ENCODE peak calls at places on chromosome 15, in five cellular contexts. Q, X, B, I and K are unnamed samples.

GRCh38 chr15:44081223-44082013 is 113.7 kb downstream of the FRMD5 start:
- DNase-seq in Q (no peak), X (no peak), B (no peak), I (no peak), K (no peak)

GRCh38 chr15:68154923-68155559 is 50.1 kb downstream of the CALML4 start:
- DNase-seq in Q (peak; percentile 32), X (no peak), B (no peak), I (no peak), K (peak; percentile 35)

GRCh38 chr15:66951976-66952375 is 113.4 kb upstream of the SMAD3 start:
- DNase-seq in Q (no peak), X (no peak), B (no peak), I (no peak), K (no peak)

GRCh38 chr15:22949074-22949547 is 31.1 kb downstream of the CYFIP1 start:
- DNase-seq in Q (peak; percentile 81), X (no peak), B (no peak), I (no peak), K (peak; percentile 80)

GRCh38 chr15:45129651-45130129 is at the start of the genes DUOX1 and DUOXA1:
- DNase-seq in Q (no peak), X (peak; percentile 75), B (no peak), I (no peak), K (no peak)

GRCh38 chr15:61752001-61752400 is 308.2 kb downstream of the VPS13C start:
- DNase-seq in Q (no peak), X (no peak), B (no peak), I (no peak), K (no peak)

GRCh38 chr15:93289951-93290350 is 200.9 kb upstream of the RGMA start:
- DNase-seq in Q (no peak), X (no peak), B (no peak), I (no peak), K (peak; percentile 65)

GRCh38 chr15:66962522-66962921 is 102.9 kb upstream of the SMAD3 start:
- DNase-seq in Q (no peak), X (no peak), B (no peak), I (no peak), K (no peak)

GRCh38 chr15:77029166-77030041 is 34.5 kb downstream of the PSTPIP1 start:
- DNase-seq in Q (peak; percentile 21), X (peak; percentile 60), B (no peak), I (no peak), K (no peak)

GRCh38 chr15:45268135-45268534 is 16.1 kb downstream of the SLC28A2 start:
- DNase-seq in Q (no peak), X (no peak), B (peak; percentile 1), I (no peak), K (peak; percentile 1)

GRCh38 chr15:78419331-78419730 is 18.7 kb upstream of the IREB2 start:
- DNase-seq in Q (no peak), X (no peak), B (no peak), I (no peak), K (no peak)

GRCh38 chr15:23569513-23569912 is 4.0 kb downstream of the MKRN3 start:
- DNase-seq in Q (no peak), X (no peak), B (no peak), I (no peak), K (no peak)

GRCh38 chr15:66097151-66098018 is 156.2 kb downstream of the MEGF11 start:
- DNase-seq in Q (no peak), X (no peak), B (no peak), I (no peak), K (no peak)

GRCh38 chr15:80730931-80731330 is 35.8 kb downstream of the ABHD17C start:
- DNase-seq in Q (no peak), X (no peak), B (no peak), I (no peak), K (no peak)

GRCh38 chr15:31302029-31302657 is 24.5 kb upstream of the KLF13 start:
- DNase-seq in Q (peak; percentile 9), X (peak; percentile 39), B (no peak), I (no peak), K (no peak)

GRCh38 chr15:75750261-75751050 is 37.8 kb upstream of the CSPG4 start:
- DNase-seq in Q (no peak), X (peak; percentile 38), B (no peak), I (no peak), K (no peak)

GRCh38 chr15:25852696-25853524 is 10.2 kb downstream of the ATP10A start:
- DNase-seq in Q (no peak), X (no peak), B (no peak), I (no peak), K (no peak)

GRCh38 chr15:67240235-67241131 is 14.0 kb downstream of the AAGAB start:
- DNase-seq in Q (no peak), X (peak; percentile 66), B (no peak), I (no peak), K (peak; percentile 82)

GRCh38 chr15:101024111-101024695 is 105.0 kb downstream of the LRRK1 start:
- DNase-seq in Q (peak; percentile 72), X (no peak), B (no peak), I (no peak), K (no peak)

GRCh38 chr15:40353697-40354096 is 2.9 kb downstream of the PHGR1 start:
- DNase-seq in Q (peak; percentile 11), X (no peak), B (no peak), I (no peak), K (no peak)

GRCh38 chr15:29672923-29673809 is 149.1 kb downstream of the TJP1 start:
- DNase-seq in Q (no peak), X (no peak), B (no peak), I (no peak), K (no peak)

GRCh38 chr15:72948662-72949061 is 103.6 kb upstream of the NEO1 start:
- DNase-seq in Q (no peak), X (no peak), B (no peak), I (no peak), K (no peak)

GRCh38 chr15:68556139-68556990 is 22.4 kb upstream of the CORO2B start:
- DNase-seq in Q (no peak), X (no peak), B (no peak), I (no peak), K (no peak)